ENCODE peak calls at places on chromosomes 16 and 17, in ten cellular contexts. C is thoracic aorta; T is psoas muscle; X is endothelial cell; R is fibroblast of the aortic adventitia; E is CD8-positive, alpha-beta T cell; J is PC-3; V is fibroblast of mammary gland; K is hepatocyte; H is gastrocnemius medialis. W is an unnamed sample.

GRCh38 chr17:13030459-13031305 is 12.9 kb upstream of the ELAC2 start:
- DNase-seq in E (peak), J (peak), H (no peak), V (peak), X (peak), R (peak), T (no peak), C (no peak), K (peak), W (peak)

GRCh38 chr17:7045492-7046126 is 1.7 kb upstream of the SLC16A11 start:
- DNase-seq in J (peak), E (peak), K (peak), V (peak), R (peak), C (no peak), X (no peak), T (no peak), H (no peak), W (peak)

GRCh38 chr16:22614271-22614947 is 103.7 kb downstream of the NPIPB5 start:
- DNase-seq in C (no peak), K (peak), T (no peak), J (peak), H (no peak), R (no peak), X (no peak), V (peak), E (no peak), W (no peak)

GRCh38 chr17:2749784-2750181 is 331 bp upstream of the CCDC92B start:
- DNase-seq in R (peak), K (peak), T (peak), J (peak), C (no peak), X (peak), H (peak), E (peak), V (peak), W (peak)

GRCh38 chr17:4152471-4152870 is 9.5 kb downstream of the CYB5D2 start:
- DNase-seq in C (no peak), V (peak), R (no peak), T (no peak), E (no peak), H (no peak), X (no peak), J (peak), K (no peak), W (no peak)

GRCh38 chr16:85879975-85880831 is 18.8 kb upstream of the IRF8 start:
- DNase-seq in J (no peak), E (no peak), K (no peak), C (no peak), T (no peak), H (no peak), X (no peak), R (no peak), V (no peak), W (no peak)

GRCh38 chr17:31355935-31356334 is 34.5 kb upstream of the EVI2A start:
- DNase-seq in H (no peak), C (no peak), T (no peak), J (no peak), K (no peak), R (no peak), E (no peak), V (no peak), X (no peak), W (no peak)

GRCh38 chr16:51326131-51326856 is 175.2 kb upstream of the SALL1 start:
- DNase-seq in K (peak), X (no peak), C (no peak), E (no peak), H (no peak), T (no peak), J (no peak), V (peak), R (peak), W (no peak)

GRCh38 chr17:20009302-20010098 is at the start of gene SPECC1:
- DNase-seq in X (peak), H (peak), T (peak), J (peak), R (peak), V (peak), C (peak), E (peak), K (peak), W (peak)

GRCh38 chr17:81129289-81129688 is 36.0 kb upstream of the PVALEF start:
- DNase-seq in C (no peak), E (no peak), R (no peak), J (no peak), H (no peak), T (no peak), K (no peak), X (no peak), V (no peak), W (no peak)
- TF ChIP-seq CTCF in C (no peak), E (no peak), R (no peak), J (peak), H (no peak), T (no peak), K (no peak), X (no peak), V (no peak), W (peak)

GRCh38 chr16:1932050-1933028 is 10.7 kb downstream of the MSRB1 start:
- DNase-seq in T (no peak), X (no peak), H (no peak), J (peak), V (no peak), R (no peak), K (peak), E (no peak), C (no peak), W (no peak)
- TF ChIP-seq CTCF in T (no peak), X (no peak), H (no peak), J (peak), V (no peak), R (no peak), K (peak), E (no peak), C (no peak), W (no peak)

DNA sequence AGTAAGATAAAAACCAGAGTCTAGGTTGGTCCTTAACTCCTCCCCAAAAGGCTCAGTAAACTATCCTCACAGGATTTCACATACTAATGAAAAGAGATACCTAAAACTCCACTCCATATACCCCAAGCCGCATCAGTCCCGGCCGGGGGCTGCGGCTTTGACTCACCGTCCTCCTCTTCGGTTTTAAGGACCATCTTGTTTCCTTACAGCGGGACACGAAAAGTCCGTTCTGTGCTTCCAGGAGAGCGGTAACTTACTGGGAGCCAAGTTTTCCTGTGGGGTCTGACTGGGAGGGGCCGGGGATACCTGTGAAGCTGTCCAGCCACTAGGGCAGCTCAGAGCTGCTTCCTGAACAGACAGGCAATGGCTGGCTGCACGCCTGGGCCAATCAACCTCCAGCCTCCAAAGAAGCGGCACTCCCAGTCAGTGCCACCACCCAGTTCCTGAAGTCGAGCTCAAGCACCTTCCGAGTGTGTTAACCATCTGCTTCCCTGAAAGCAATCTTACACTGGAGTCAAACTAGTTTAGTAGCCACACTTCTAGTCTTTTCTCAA is 45.5 kb downstream of the CYTH1 start:
- DNase-seq in J (peak), T (peak), R (peak), E (peak), H (peak), V (peak), K (peak), C (no peak), X (no peak), W (no peak)
- TF ChIP-seq CTCF in J (no peak), T (no peak), R (peak), E (no peak), H (no peak), V (no peak), K (no peak), C (no peak), X (no peak), W (no peak)

GRCh38 chr16:57411362-57411976 is 6.9 kb downstream of the CCL17 start:
- DNase-seq in V (no peak), X (no peak), K (no peak), C (no peak), R (no peak), E (no peak), T (no peak), J (no peak), H (no peak), W (no peak)
- TF ChIP-seq CTCF in V (no peak), X (no peak), K (no peak), C (no peak), R (no peak), E (no peak), T (no peak), J (no peak), H (no peak), W (no peak)

W was measured in neural crest cell.